ENCODE peak calls at places on chromosomes 16 and 17, in seven cellular contexts. J, V, T, R, S, H and Z are unnamed samples.

GRCh38 chr16:27377666-27378485 is 24.1 kb upstream of the IL21R start:
- DNase-seq in J (no peak), T (no peak), H (no peak), S (no peak), V (no peak), R (no peak), Z (no peak)

GRCh38 chr17:64109400-64109799 is 20.5 kb downstream of the ERN1 start:
- DNase-seq in V (no peak), J (no peak), H (no peak), R (no peak), T (no peak), S (no peak), Z (no peak)

GRCh38 chr16:12094537-12095265 is 118.2 kb downstream of the SNX29 start:
- DNase-seq in T (no peak), H (no peak), J (no peak), V (no peak), R (no peak), S (no peak), Z (no peak)

GRCh38 chr17:64920026-64920418 is 744 bp upstream of the LRRC37A3 start:
- DNase-seq in V (peak), R (peak), H (peak), J (no peak), S (no peak), T (no peak), Z (no peak)

GRCh38 chr17:17235212-17236174 is 1.5 kb downstream of the FLCN start:
- DNase-seq in J (no peak), S (no peak), T (no peak), R (no peak), H (peak), V (no peak), Z (no peak)

GRCh38 chr17:78113804-78114785 is 14.5 kb downstream of the TMC6 start:
- DNase-seq in R (no peak), T (no peak), S (no peak), H (no peak), V (no peak), J (no peak), Z (no peak)

GRCh38 chr17:59527931-59528330 is 37.5 kb upstream of the DHX40 start:
- DNase-seq in T (no peak), H (no peak), V (no peak), R (no peak), J (no peak), S (no peak), Z (no peak)

GRCh38 chr16:68902376-68903345 is 59.3 kb downstream of the TANGO6 start:
- DNase-seq in T (no peak), V (peak), S (no peak), H (peak), J (peak), R (peak), Z (peak)

GRCh38 chr17:72613411-72614292 is 478.8 kb downstream of the SLC39A11 start:
- DNase-seq in J (no peak), R (no peak), S (no peak), V (no peak), T (no peak), H (peak), Z (peak)

GRCh38 chr16:52416888-52417287 is 130.1 kb downstream of the TOX3 start:
- DNase-seq in H (no peak), S (no peak), J (no peak), V (no peak), T (no peak), R (no peak), Z (no peak)

GRCh38 chr16:57013268-57013667 is 23.9 kb downstream of the NLRC5 start:
- DNase-seq in S (no peak), R (no peak), H (peak), V (no peak), T (no peak), J (no peak), Z (no peak)

GRCh38 chr17:44137891-44138709 is 3.6 kb upstream of the HROB start:
- DNase-seq in J (peak), R (peak), H (peak), V (peak), T (no peak), S (peak), Z (peak)

GRCh38 chr17:51951737-51952136 is 206.8 kb downstream of the CA10 start:
- DNase-seq in H (no peak), R (no peak), T (no peak), S (no peak), V (no peak), J (no peak), Z (no peak)

GRCh38 chr16:19555938-19556778 is 655 bp downstream of the VPS35L start:
- DNase-seq in T (no peak), R (no peak), H (peak), V (peak), S (no peak), J (no peak), Z (peak)

GRCh38 chr16:7650446-7650845 is 317.8 kb downstream of the RBFOX1 start:
- DNase-seq in H (no peak), J (no peak), T (no peak), S (no peak), R (no peak), V (peak), Z (no peak)

GRCh38 chr16:21186326-21186691 is 25.1 kb downstream of the ZP2 start:
- DNase-seq in J (no peak), H (no peak), S (no peak), V (no peak), R (no peak), T (no peak), Z (no peak)

GRCh38 chr17:41483991-41484826 is 3.3 kb upstream of the KRT35 start:
- DNase-seq in H (peak), T (no peak), S (no peak), R (no peak), V (no peak), J (no peak), Z (no peak)

GRCh38 chr16:51181495-51181795 is 30.4 kb upstream of the SALL1 start:
- DNase-seq in J (no peak), R (no peak), S (no peak), H (no peak), T (no peak), V (peak), Z (no peak)

GRCh38 chr16:2854700-2855309 is 3.2 kb downstream of the PRSS22 start:
- DNase-seq in V (no peak), S (no peak), J (no peak), T (no peak), H (peak), R (no peak), Z (no peak)

GRCh38 chr16:87323727-87324410 is 6.7 kb upstream of the C16orf95 start:
- DNase-seq in V (no peak), R (no peak), J (no peak), T (no peak), H (no peak), S (no peak), Z (no peak)

GRCh38 chr17:45794840-45795239 is 10.7 kb downstream of the CRHR1 start:
- DNase-seq in H (no peak), S (no peak), J (no peak), T (no peak), V (no peak), R (no peak), Z (peak)
- TF ChIP-seq CTCF in H (peak), S (no peak), J (no peak), T (no peak), V (no peak), R (no peak), Z (no peak)

DNA sequence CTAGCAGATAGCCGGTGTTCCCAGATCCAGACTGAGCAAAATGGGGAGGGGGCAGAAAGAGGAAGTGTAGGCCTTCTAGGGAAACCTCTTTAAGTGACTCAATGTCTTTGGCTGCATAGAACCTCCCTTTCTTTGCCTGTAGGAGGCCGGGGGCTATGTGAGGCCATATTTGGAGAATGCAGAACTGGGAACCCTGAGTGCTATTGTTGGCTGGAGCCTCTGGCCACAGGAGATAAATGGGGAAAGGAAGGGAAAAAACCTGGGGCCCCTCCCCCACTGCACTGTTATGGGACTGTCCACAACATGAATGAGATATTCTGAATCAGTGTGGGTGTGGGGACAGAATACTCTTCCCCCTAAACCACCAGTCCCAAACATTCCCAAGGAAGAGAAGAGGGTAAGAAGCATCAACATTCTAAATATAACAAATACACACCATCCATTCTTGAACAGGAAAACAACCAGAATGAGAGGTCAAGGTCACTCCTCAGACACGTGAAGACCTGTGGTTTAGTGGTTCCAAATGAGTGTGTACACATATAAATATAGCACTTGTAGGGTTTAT is 2.4 kb downstream of the VPS25 start:
- DNase-seq in J (no peak), S (no peak), T (no peak), V (no peak), R (no peak), H (no peak), Z (peak)
- TF ChIP-seq CTCF in J (no peak), S (no peak), T (no peak), V (no peak), R (no peak), H (no peak), Z (no peak)

GRCh38 chr17:33202796-33203195 is 90.3 kb downstream of the ASIC2 start:
- DNase-seq in R (no peak), H (no peak), T (peak), J (no peak), V (no peak), S (no peak), Z (no peak)

GRCh38 chr17:33202011-33202410 is 91.1 kb downstream of the ASIC2 start:
- DNase-seq in H (no peak), S (no peak), T (peak), J (no peak), V (no peak), R (no peak), Z (no peak)

GRCh38 chr17:33200116-33200515 is 93.0 kb downstream of the ASIC2 start:
- DNase-seq in J (no peak), V (peak), H (peak), T (no peak), R (no peak), S (no peak), Z (peak)

GRCh38 chr17:33201255-33201654 is 91.8 kb downstream of the ASIC2 start:
- DNase-seq in H (no peak), V (peak), T (peak), J (no peak), S (no peak), R (no peak), Z (no peak)

GRCh38 chr17:33200587-33200986 is 92.5 kb downstream of the ASIC2 start:
- DNase-seq in J (no peak), T (no peak), V (peak), S (no peak), H (peak), R (no peak), Z (peak)
- TF ChIP-seq CTCF in J (peak), T (no peak), V (peak), S (no peak), H (no peak), R (no peak), Z (peak)

GRCh38 chr17:55444471-55445441 is 23.1 kb upstream of the MMD start:
- DNase-seq in H (peak), S (no peak), T (no peak), V (no peak), R (no peak), J (no peak), Z (no peak)
- TF ChIP-seq CTCF in H (no peak), S (no peak), T (no peak), V (no peak), R (no peak), J (no peak), Z (no peak)

GRCh38 chr17:81329279-81329926 is 34.3 kb upstream of the SLC38A10 start:
- DNase-seq in S (peak), T (no peak), J (peak), H (peak), V (no peak), R (peak), Z (peak)

GRCh38 chr17:81329927-81330883 is 35.1 kb upstream of the SLC38A10 start:
- DNase-seq in S (no peak), T (no peak), H (no peak), R (no peak), J (no peak), V (no peak), Z (peak)

GRCh38 chr17:81331527-81332043 is 36.5 kb upstream of the SLC38A10 start:
- DNase-seq in V (no peak), J (no peak), R (no peak), S (no peak), T (no peak), H (no peak), Z (no peak)

GRCh38 chr17:81332118-81332834 is 37.2 kb upstream of the SLC38A10 start:
- DNase-seq in H (no peak), S (no peak), R (no peak), T (no peak), J (no peak), V (no peak), Z (no peak)

DNA sequence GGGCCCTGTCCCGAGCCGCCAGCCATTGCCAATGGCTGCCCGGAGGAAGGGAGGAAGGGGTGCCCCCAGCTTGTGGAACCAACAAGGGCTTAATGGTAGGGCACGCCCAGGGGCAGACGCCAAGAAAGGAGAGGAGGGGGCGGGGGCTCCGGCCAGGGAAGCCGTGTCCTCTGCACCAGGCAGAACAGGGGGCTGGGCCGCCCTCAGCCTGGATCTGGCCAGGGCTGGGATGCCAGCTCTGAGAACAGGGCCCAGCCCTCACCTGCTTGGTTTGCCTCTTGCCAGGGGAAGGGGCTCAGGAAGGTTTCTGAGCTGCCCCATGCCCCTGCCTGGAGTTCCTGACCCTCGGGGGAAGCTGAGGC is 35.8 kb upstream of the SLC38A10 start:
- DNase-seq in S (no peak), J (no peak), H (no peak), R (no peak), V (no peak), T (no peak), Z (no peak)
- TF ChIP-seq CTCF in S (no peak), J (no peak), H (no peak), R (no peak), V (no peak), T (no peak), Z (no peak)

GRCh38 chr17:82331345-82331939 is 2.1 kb downstream of the SECTM1 start:
- DNase-seq in R (no peak), V (no peak), S (no peak), T (no peak), H (no peak), J (no peak), Z (no peak)

GRCh38 chr17:82333279-82334171 is at the start of gene SECTM1:
- DNase-seq in J (no peak), S (no peak), H (peak), T (no peak), V (peak), R (no peak), Z (peak)

GRCh38 chr17:82334204-82334621 is 647 bp upstream of the SECTM1 start:
- DNase-seq in H (no peak), R (no peak), J (no peak), S (no peak), T (no peak), V (no peak), Z (no peak)

GRCh38 chr17:82334622-82335394 is 1.2 kb upstream of the SECTM1 start:
- DNase-seq in V (no peak), J (no peak), R (no peak), T (no peak), H (no peak), S (no peak), Z (peak)

GRCh38 chr17:82332669-82333278 is 792 bp downstream of the SECTM1 start:
- DNase-seq in T (no peak), J (no peak), R (peak), S (no peak), V (no peak), H (peak), Z (peak)
- TF ChIP-seq CTCF in T (no peak), J (no peak), R (no peak), S (no peak), V (no peak), H (no peak), Z (no peak)

GRCh38 chr17:39752241-39752831 is 14.6 kb downstream of the GRB7 start:
- DNase-seq in R (no peak), J (no peak), V (no peak), S (no peak), T (no peak), H (no peak), Z (no peak)

GRCh38 chr17:39751637-39752036 is 13.9 kb downstream of the GRB7 start:
- DNase-seq in J (no peak), V (no peak), T (no peak), S (no peak), R (no peak), H (no peak), Z (no peak)

GRCh38 chr17:39754161-39754957 is 16.6 kb downstream of the GRB7 start:
- DNase-seq in J (peak), T (no peak), V (peak), S (peak), H (peak), R (peak), Z (peak)

GRCh38 chr17:39754958-39755549 is 17.3 kb downstream of the GRB7 start:
- DNase-seq in H (peak), T (no peak), J (no peak), R (no peak), S (no peak), V (no peak), Z (no peak)

GRCh38 chr17:39753514-39754160 is 15.9 kb downstream of the GRB7 start:
- DNase-seq in R (peak), S (no peak), H (no peak), T (no peak), V (peak), J (no peak), Z (no peak)
- TF ChIP-seq CTCF in R (no peak), S (no peak), H (no peak), T (no peak), V (no peak), J (no peak), Z (no peak)

DNA sequence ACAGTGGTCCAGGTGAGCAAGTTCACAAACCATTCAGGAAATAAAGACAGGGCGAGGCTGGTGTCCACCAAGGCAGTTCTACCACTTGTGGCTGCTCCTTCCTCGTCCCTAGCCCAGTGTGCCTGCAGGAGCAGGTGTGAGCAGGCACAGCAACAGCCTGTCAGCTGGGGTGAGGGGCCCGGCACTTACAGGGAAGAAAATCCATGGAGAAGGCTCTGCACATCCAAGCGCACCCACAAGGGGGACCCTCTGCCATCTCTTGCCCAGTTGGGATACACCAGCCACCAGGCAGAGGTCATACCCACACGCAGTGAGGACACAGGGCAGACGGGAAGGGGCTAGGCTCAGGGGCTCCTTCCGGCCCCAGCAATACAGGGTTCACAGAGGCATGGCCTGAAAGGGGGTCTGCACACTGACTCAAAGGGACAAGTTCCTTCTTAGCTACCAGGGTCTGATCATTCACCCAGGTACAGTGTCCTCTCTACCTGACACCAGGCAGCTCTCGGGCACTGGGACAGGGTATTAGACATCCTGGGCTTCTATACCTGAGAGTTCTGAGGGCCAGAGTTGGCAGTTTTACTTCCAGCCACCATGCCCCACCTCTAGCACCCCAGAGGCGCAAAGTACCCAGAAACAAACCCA is 27.0 kb downstream of the CDIP1 start:
- DNase-seq in J (no peak), R (peak), H (peak), T (no peak), V (peak), S (no peak), Z (peak)
- TF ChIP-seq CTCF in J (peak), R (peak), H (peak), T (no peak), V (peak), S (peak), Z (peak)